ENCODE peak calls at places on chromosomes 1 and 21, in nine cellular contexts. W, E, P, B, A, V, H, U and Q are unnamed samples.

GRCh38 chr1:95232646-95233320 is 1.2 kb upstream of the RWDD3 start:
- DNase-seq in H (no peak), U (no peak), E (peak), W (no peak), A (no peak), B (no peak), V (no peak), P (no peak), Q (no peak)

GRCh38 chr1:242055921-242056320 is 57.0 kb upstream of the MAP1LC3C start:
- DNase-seq in V (no peak), H (no peak), B (peak), A (peak), W (no peak), P (no peak), E (no peak), U (no peak), Q (no peak)

GRCh38 chr1:176206006-176206960 is 803 bp downstream of the COP1 start:
- DNase-seq in A (peak), V (peak), E (peak), B (peak), W (peak), P (peak), H (peak), U (no peak), Q (peak)

GRCh38 chr1:25063591-25064416 is 133.7 kb upstream of the RUNX3 start:
- DNase-seq in E (peak), B (peak), U (no peak), A (no peak), P (no peak), H (no peak), W (no peak), V (no peak), Q (no peak)

GRCh38 chr21:38958940-38959685 is 153.4 kb downstream of the ETS2 start:
- DNase-seq in A (peak), B (no peak), P (no peak), U (no peak), V (no peak), W (no peak), H (no peak), E (peak), Q (no peak)

GRCh38 chr1:185520188-185520935 is 203.3 kb upstream of the IVNS1ABP start:
- DNase-seq in H (no peak), B (no peak), P (no peak), A (peak), W (no peak), E (peak), V (no peak), U (no peak), Q (no peak)

GRCh38 chr1:147892731-147893214 is 9.8 kb upstream of the GJA8 start:
- DNase-seq in E (peak), A (peak), H (peak), W (peak), P (no peak), U (no peak), V (peak), B (peak), Q (peak)

GRCh38 chr1:234768171-234768568 is 158.2 kb upstream of the IRF2BP2 start:
- DNase-seq in H (no peak), U (peak), P (no peak), W (no peak), B (no peak), V (peak), A (no peak), E (no peak), Q (no peak)

GRCh38 chr21:46498335-46499050 is 39.8 kb downstream of the DIP2A start:
- DNase-seq in A (no peak), H (no peak), U (no peak), W (no peak), E (peak), P (no peak), V (no peak), B (no peak), Q (no peak)

GRCh38 chr1:17633654-17634053 is 94.2 kb downstream of the ARHGEF10L start:
- DNase-seq in P (no peak), H (no peak), V (no peak), B (no peak), E (peak), W (no peak), A (peak), U (no peak), Q (no peak)

GRCh38 chr1:147853391-147853790 is 49.2 kb upstream of the GJA8 start:
- DNase-seq in A (no peak), H (no peak), E (peak), W (no peak), P (no peak), V (no peak), U (no peak), B (no peak), Q (no peak)

GRCh38 chr1:18712254-18712605 is 81.6 kb downstream of the PAX7 start:
- DNase-seq in W (no peak), A (no peak), H (no peak), E (no peak), P (no peak), B (no peak), V (no peak), U (no peak), Q (no peak)

GRCh38 chr1:225748479-225748878 is 29.1 kb upstream of the SRP9 start:
- DNase-seq in E (no peak), H (no peak), B (no peak), A (no peak), P (no peak), V (no peak), U (no peak), W (no peak), Q (no peak)

GRCh38 chr1:31762726-31763670 is 1.1 kb downstream of the ADGRB2 start:
- DNase-seq in B (peak), E (peak), A (peak), W (peak), H (peak), U (peak), V (peak), P (peak), Q (peak)

GRCh38 chr1:172637522-172637921 is 21.4 kb upstream of the FASLG start:
- DNase-seq in H (no peak), U (no peak), B (no peak), V (no peak), E (peak), P (no peak), A (peak), W (no peak), Q (no peak)

GRCh38 chr1:20974069-20974468 is 187.0 kb upstream of the HP1BP3 start:
- DNase-seq in H (no peak), U (no peak), B (no peak), P (no peak), W (no peak), E (peak), V (no peak), A (no peak), Q (no peak)

GRCh38 chr1:37255111-37255795 is 219.1 kb upstream of the ZC3H12A start:
- DNase-seq in P (no peak), B (peak), V (peak), A (peak), W (peak), U (no peak), H (peak), E (no peak), Q (no peak)

GRCh38 chr1:23101891-23102688 is 66.6 kb downstream of the LUZP1 start:
- DNase-seq in H (no peak), U (no peak), V (no peak), E (peak), P (no peak), W (no peak), B (no peak), A (peak), Q (no peak)

GRCh38 chr1:26259578-26259977 is 20.3 kb upstream of the SH3BGRL3 start:
- DNase-seq in H (no peak), P (no peak), U (no peak), B (no peak), W (peak), E (no peak), A (no peak), V (no peak), Q (no peak)

GRCh38 chr1:65310078-65310587 is 790 bp downstream of the DNAJC6 start:
- DNase-seq in W (peak), A (no peak), E (no peak), V (no peak), U (no peak), B (peak), P (no peak), H (no peak), Q (no peak)

GRCh38 chr1:245370905-245371581 is 216.3 kb downstream of the KIF26B start:
- DNase-seq in P (no peak), B (peak), A (no peak), E (no peak), H (no peak), W (no peak), U (no peak), V (no peak), Q (no peak)

GRCh38 chr1:187396226-187396625 is 567.5 kb downstream of the PLA2G4A start:
- DNase-seq in A (peak), V (no peak), U (no peak), P (no peak), W (no peak), B (peak), E (peak), H (no peak), Q (no peak)

GRCh38 chr1:164596149-164596548 is 37.2 kb downstream of the PBX1 start:
- DNase-seq in A (no peak), V (no peak), B (peak), U (no peak), W (no peak), P (no peak), H (no peak), E (no peak), Q (no peak)

GRCh38 chr21:36727886-36728285 is 29.0 kb downstream of the SIM2 start:
- DNase-seq in U (no peak), E (no peak), V (no peak), B (no peak), W (no peak), H (no peak), P (peak), A (no peak), Q (no peak)

GRCh38 chr21:21737186-21737585 is 739.0 kb downstream of the NCAM2 start:
- DNase-seq in A (no peak), P (no peak), U (no peak), B (no peak), E (no peak), W (no peak), V (no peak), H (no peak), Q (no peak)

GRCh38 chr1:17027403-17027802 is 15.7 kb upstream of the ATP13A2 start:
- DNase-seq in P (peak), U (no peak), W (no peak), E (peak), B (no peak), V (no peak), A (peak), H (no peak), Q (no peak)

GRCh38 chr1:59730759-59731478 is 83.8 kb upstream of the HOOK1 start:
- DNase-seq in U (no peak), P (peak), E (peak), V (no peak), A (peak), H (no peak), W (peak), B (peak), Q (no peak)

GRCh38 chr1:186681806-186682205 is 1.6 kb upstream of the PTGS2 start:
- DNase-seq in W (no peak), V (no peak), P (no peak), U (no peak), E (peak), A (peak), B (no peak), H (no peak), Q (no peak)

GRCh38 chr1:245465666-245466065 is 310.9 kb downstream of the KIF26B start:
- DNase-seq in V (no peak), U (no peak), P (no peak), W (no peak), B (no peak), H (no peak), A (no peak), E (no peak), Q (no peak)

GRCh38 chr1:218537131-218537904 is 192.2 kb downstream of the TGFB2 start:
- DNase-seq in P (no peak), V (no peak), W (no peak), U (no peak), B (no peak), A (peak), E (peak), H (no peak), Q (no peak)

GRCh38 chr1:91732291-91732953 is 153.5 kb downstream of the TGFBR3 start:
- DNase-seq in A (peak), W (no peak), B (no peak), V (peak), U (no peak), H (no peak), E (peak), P (no peak), Q (no peak)

GRCh38 chr1:10866314-10867091 is 70.1 kb upstream of the CASZ1 start:
- DNase-seq in P (no peak), B (peak), E (peak), U (no peak), W (peak), H (peak), A (peak), V (peak), Q (no peak)

GRCh38 chr1:184633785-184634184 is 120.9 kb downstream of the EDEM3 start:
- DNase-seq in W (no peak), P (peak), A (no peak), H (no peak), E (no peak), U (no peak), V (no peak), B (no peak), Q (no peak)

GRCh38 chr1:226643167-226643566 is 94.6 kb downstream of the STUM start:
- DNase-seq in H (peak), P (peak), U (peak), B (peak), W (peak), E (peak), V (peak), A (peak), Q (peak)

GRCh38 chr1:30405081-30405480 is 318.3 kb downstream of the MATN1 start:
- DNase-seq in E (no peak), H (no peak), A (no peak), W (no peak), U (peak), P (peak), B (no peak), V (no peak), Q (no peak)

GRCh38 chr1:149963358-149963757 is 26.7 kb upstream of the MTMR11 start:
- DNase-seq in B (no peak), P (no peak), E (no peak), W (peak), A (peak), U (no peak), H (no peak), V (no peak), Q (no peak)